ENCODE peak calls at places on chromosomes 16 and 17, in four cellular contexts. R is RCC 7860; L is CD4-positive, CD25-positive, alpha-beta regulatory T cell; T is heart left ventricle. Y is an unnamed sample.

GRCh38 chr17:63537991-63538692 is 12.1 kb upstream of the DCAF7 start:
- DNase-seq in R (no peak), L (no peak), T (no peak), Y (no peak)

GRCh38 chr17:60594747-60595146 is 5.2 kb upstream of the PPM1D start:
- DNase-seq in R (no peak), L (no peak), T (no peak), Y (no peak)

GRCh38 chr16:23509763-23510153 is 536 bp downstream of the GGA2 start:
- DNase-seq in R (peak), L (peak), T (peak), Y (no peak)

GRCh38 chr16:2033057-2033911 is 6.6 kb downstream of the NHERF2 start:
- DNase-seq in R (peak), L (no peak), T (peak), Y (peak)

GRCh38 chr16:53056528-53056881 is 1.7 kb downstream of the CHD9 start:
- DNase-seq in R (no peak), L (no peak), T (no peak), Y (no peak)

GRCh38 chr17:52106638-52107261 is 51.8 kb downstream of the CA10 start:
- DNase-seq in R (peak), L (no peak), T (no peak), Y (peak)

GRCh38 chr16:11263737-11264136 is 5.4 kb downstream of the TNP2 start:
- DNase-seq in R (no peak), L (no peak), T (no peak), Y (no peak)

GRCh38 chr17:29585080-29585751 is 4.2 kb downstream of the GIT1 start:
- DNase-seq in R (no peak), L (no peak), T (peak), Y (no peak)

GRCh38 chr16:85984947-85985451 is 86.0 kb downstream of the IRF8 start:
- DNase-seq in R (no peak), L (no peak), T (no peak), Y (no peak)

GRCh38 chr16:66798162-66798561 is 3.2 kb downstream of the TERB1 start:
- DNase-seq in R (no peak), L (no peak), T (no peak), Y (no peak)

GRCh38 chr17:76441681-76442340 is 11.1 kb downstream of the UBE2O start:
- DNase-seq in R (no peak), L (no peak), T (no peak), Y (no peak)

GRCh38 chr17:36938566-36939058 is 1.3 kb downstream of the LHX1 start:
- DNase-seq in R (no peak), L (no peak), T (no peak), Y (no peak)